ENCODE peak calls at places on chromosomes 4 and X, in five cellular contexts. E, N, H, X and F are unnamed samples.

GRCh38 chr4:81724925-81725329 is 253.2 kb upstream of the RASGEF1B start:
- DNase-seq in H (peak), X (no peak), E (peak), N (peak), F (peak)

GRCh38 chr4:20773144-20773997 is 73.1 kb downstream of the PACRGL start:
- DNase-seq in E (peak), X (peak), N (peak), H (peak), F (peak)

GRCh38 chr4:24781999-24782745 is 13.2 kb upstream of the SOD3 start:
- DNase-seq in H (no peak), X (no peak), N (no peak), E (no peak), F (no peak)

GRCh38 chrX:109252789-109253188 is 229.1 kb downstream of the GUCY2F start:
- DNase-seq in H (no peak), N (no peak), X (no peak), E (no peak), F (no peak)

GRCh38 chr4:76987685-76988084 is 38.1 kb downstream of the SEPTIN11 start:
- DNase-seq in N (no peak), E (no peak), X (no peak), H (no peak), F (no peak)

GRCh38 chrX:96693407-96693806 is 8.8 kb downstream of the DIAPH2 start:
- DNase-seq in E (no peak), X (no peak), H (no peak), N (no peak), F (no peak)

GRCh38 chr4:76449362-76449767 is 14.3 kb downstream of the SHROOM3 start:
- DNase-seq in X (no peak), E (no peak), N (no peak), H (no peak), F (no peak)

GRCh38 chrX:141467442-141467841 is 117.1 kb downstream of the SPANXA1 start:
- DNase-seq in E (no peak), H (peak), X (no peak), N (no peak), F (no peak)

GRCh38 chrX:124344246-124344645 is 2.1 kb upstream of the SH2D1A start:
- DNase-seq in E (no peak), X (no peak), N (no peak), H (no peak), F (no peak)

GRCh38 chrX:49100704-49101628 is 21.3 kb upstream of the WDR45 start:
- DNase-seq in H (peak), N (peak), X (peak), E (peak), F (peak)

GRCh38 chr4:73224886-73225285 is 33.7 kb downstream of the ANKRD17 start:
- DNase-seq in X (no peak), N (no peak), E (no peak), H (no peak), F (no peak)

GRCh38 chr4:79772510-79772909 is 300.5 kb downstream of the ANTXR2 start:
- DNase-seq in N (no peak), X (no peak), E (no peak), H (no peak), F (no peak)

GRCh38 chr4:34850983-34851382 is 1393.3 kb downstream of the ARAP2 start:
- DNase-seq in N (peak), X (no peak), E (no peak), H (no peak), F (no peak)

GRCh38 chr4:147821555-147821954 is 89.7 kb downstream of the ARHGAP10 start:
- DNase-seq in X (no peak), N (no peak), E (no peak), H (peak), F (no peak)

GRCh38 chr4:1406946-1407656 is 859 bp upstream of the NKX1-1 start:
- DNase-seq in H (no peak), X (no peak), N (peak), E (no peak), F (no peak)

GRCh38 chrX:103310592-103311400 is at the start of gene BEX2:
- DNase-seq in H (no peak), E (peak), N (peak), X (no peak), F (no peak)

GRCh38 chrX:118364261-118364660 is 18.4 kb downstream of the WDR44 start:
- DNase-seq in N (no peak), X (no peak), E (no peak), H (no peak), F (no peak)

GRCh38 chr4:41358626-41359025 is 101.9 kb downstream of the UCHL1 start:
- DNase-seq in N (peak), E (no peak), X (no peak), H (no peak), F (no peak)

GRCh38 chr4:2412534-2412884 is 5.9 kb downstream of the ZFYVE28 start:
- DNase-seq in N (no peak), H (no peak), X (no peak), E (peak), F (no peak)

GRCh38 chr4:3196670-3197359 is 52.1 kb upstream of the MSANTD1 start:
- DNase-seq in E (no peak), H (no peak), N (no peak), X (no peak), F (no peak)

GRCh38 chr4:36402008-36402758 is 120.8 kb downstream of the DTHD1 start:
- DNase-seq in N (no peak), H (no peak), X (no peak), E (no peak), F (no peak)

GRCh38 chr4:155570661-155571060 is 96.0 kb upstream of the GUCY1A1 start:
- DNase-seq in H (no peak), E (no peak), N (no peak), X (no peak), F (no peak)

GRCh38 chrX:5907202-5907601 is 321.5 kb downstream of the NLGN4X start:
- DNase-seq in H (no peak), E (no peak), N (no peak), X (no peak), F (no peak)

GRCh38 chr4:47490550-47490949 is 5.5 kb downstream of the ATP10D start:
- DNase-seq in E (peak), N (peak), H (peak), X (no peak), F (peak)

GRCh38 chrX:13005671-13006473 is 31.0 kb downstream of the TMSB4X start:
- DNase-seq in X (no peak), N (no peak), H (no peak), E (no peak), F (no peak)

GRCh38 chrX:130111935-130112221 is 1.6 kb upstream of the ELF4 start:
- DNase-seq in X (no peak), H (peak), N (no peak), E (no peak), F (no peak)

GRCh38 chr4:150739591-150739990 is 157.6 kb downstream of the MAB21L2 start:
- DNase-seq in X (no peak), E (no peak), H (no peak), N (no peak), F (no peak)

GRCh38 chr4:24774452-24774851 is 20.9 kb upstream of the SOD3 start:
- DNase-seq in X (no peak), E (no peak), N (no peak), H (peak), F (no peak)

GRCh38 chr4:47668810-47669408 is 169.0 kb downstream of the CORIN start:
- DNase-seq in H (peak), E (peak), X (peak), N (peak), F (peak)

GRCh38 chr4:17218801-17219200 is 293.1 kb downstream of the QDPR start:
- DNase-seq in N (no peak), E (no peak), X (no peak), H (no peak), F (no peak)

GRCh38 chr4:38161208-38162113 is 201.3 kb downstream of the PTTG2 start:
- DNase-seq in E (no peak), N (no peak), H (no peak), X (no peak), F (no peak)

GRCh38 chrX:21225643-21226042 is 148.6 kb upstream of the CNKSR2 start:
- DNase-seq in E (no peak), N (no peak), X (no peak), H (no peak), F (peak)

GRCh38 chrX:39152106-39152649 is 350.9 kb downstream of the MID1IP1 start:
- DNase-seq in H (peak), E (no peak), N (peak), X (no peak), F (peak)

GRCh38 chr4:140637836-140638235 is 69.1 kb upstream of the UCP1 start:
- DNase-seq in H (peak), X (no peak), E (peak), N (peak), F (peak)

GRCh38 chr4:107518076-107518475 is 202.0 kb downstream of the PAPSS1 start:
- DNase-seq in H (no peak), E (no peak), N (no peak), X (no peak), F (no peak)

GRCh38 chr4:35772291-35772690 is 472.0 kb downstream of the ARAP2 start:
- DNase-seq in E (no peak), N (peak), H (peak), X (no peak), F (no peak)

GRCh38 chrX:131901581-131901980 is 121.5 kb upstream of the STK26 start:
- DNase-seq in H (no peak), X (no peak), N (no peak), E (no peak), F (no peak)

GRCh38 chr4:83285022-83285387 is 407 bp upstream of the COQ2 start:
- DNase-seq in H (peak), X (no peak), E (no peak), N (peak), F (peak)

GRCh38 chr4:8761167-8761823 is 110.3 kb downstream of the HMX1 start:
- DNase-seq in H (no peak), N (peak), X (no peak), E (no peak), F (no peak)